ENCODE peak calls at places on chromosome 13, in ten cellular contexts. One of them, this sample, is unnamed.

GRCh38 chr13:44309771-44310767 is 63.6 kb upstream of the SERP2 start:
- DNase-seq in CD8-positive, alpha-beta T cell: no peak
- DNase-seq in activated CD8-positive, alpha-beta T cell treated with anti-CD3 and anti-CD28 coated beads for 36 hours: no peak
- DNase-seq in HFF-Myc: no peak
- DNase-seq in IMR-90: no peak
- DNase-seq in AG09309: no peak
- DNase-seq in activated B cell treated with CpG ODN at 0.5 μM for 24 hours: no peak
- DNase-seq in psoas muscle: peak
- DNase-seq in cardiac muscle cell: peak
- DNase-seq in body of pancreas: no peak
- DNase-seq in this sample: no peak

GRCh38 chr13:23980160-23980551 is 82.9 kb upstream of the C1QTNF9B start:
- DNase-seq in HFF-Myc: no peak
- DNase-seq in activated B cell treated with CpG ODN at 0.5 μM for 24 hours: peak
- DNase-seq in IMR-90: peak
- DNase-seq in CD8-positive, alpha-beta T cell: peak
- DNase-seq in AG09309: no peak
- DNase-seq in psoas muscle: peak
- DNase-seq in activated CD8-positive, alpha-beta T cell treated with anti-CD3 and anti-CD28 coated beads for 36 hours: peak
- DNase-seq in body of pancreas: peak
- DNase-seq in cardiac muscle cell: peak
- DNase-seq in this sample: peak

GRCh38 chr13:112903606-112904195 is 65.3 kb upstream of the MCF2L start:
- DNase-seq in psoas muscle: no peak
- DNase-seq in CD8-positive, alpha-beta T cell: no peak
- DNase-seq in activated B cell treated with CpG ODN at 0.5 μM for 24 hours: no peak
- DNase-seq in activated CD8-positive, alpha-beta T cell treated with anti-CD3 and anti-CD28 coated beads for 36 hours: no peak
- DNase-seq in AG09309: no peak
- DNase-seq in HFF-Myc: no peak
- DNase-seq in cardiac muscle cell: no peak
- DNase-seq in IMR-90: no peak
- DNase-seq in body of pancreas: no peak
- DNase-seq in this sample: no peak

GRCh38 chr13:63636231-63636993 is 2220.8 kb upstream of the PCDH20 start:
- DNase-seq in AG09309: no peak
- DNase-seq in CD8-positive, alpha-beta T cell: no peak
- DNase-seq in body of pancreas: peak
- DNase-seq in HFF-Myc: no peak
- DNase-seq in activated CD8-positive, alpha-beta T cell treated with anti-CD3 and anti-CD28 coated beads for 36 hours: no peak
- DNase-seq in IMR-90: no peak
- DNase-seq in cardiac muscle cell: no peak
- DNase-seq in activated B cell treated with CpG ODN at 0.5 μM for 24 hours: no peak
- DNase-seq in psoas muscle: no peak
- DNase-seq in this sample: no peak

GRCh38 chr13:105979586-105979985 is 555.9 kb downstream of the EFNB2 start:
- DNase-seq in activated CD8-positive, alpha-beta T cell treated with anti-CD3 and anti-CD28 coated beads for 36 hours: no peak
- DNase-seq in CD8-positive, alpha-beta T cell: no peak
- DNase-seq in cardiac muscle cell: peak
- DNase-seq in psoas muscle: no peak
- DNase-seq in AG09309: no peak
- DNase-seq in body of pancreas: peak
- DNase-seq in IMR-90: no peak
- DNase-seq in activated B cell treated with CpG ODN at 0.5 μM for 24 hours: no peak
- DNase-seq in HFF-Myc: no peak
- DNase-seq in this sample: no peak

GRCh38 chr13:41315466-41316047 is 4.5 kb downstream of the NAA16 start:
- DNase-seq in cardiac muscle cell: no peak
- DNase-seq in AG09309: peak
- DNase-seq in body of pancreas: no peak
- DNase-seq in CD8-positive, alpha-beta T cell: no peak
- DNase-seq in activated CD8-positive, alpha-beta T cell treated with anti-CD3 and anti-CD28 coated beads for 36 hours: peak
- DNase-seq in IMR-90: peak
- DNase-seq in HFF-Myc: no peak
- DNase-seq in psoas muscle: no peak
- DNase-seq in activated B cell treated with CpG ODN at 0.5 μM for 24 hours: no peak
- DNase-seq in this sample: no peak

GRCh38 chr13:111158136-111158805 is 43.2 kb downstream of the ARHGEF7 start:
- DNase-seq in activated CD8-positive, alpha-beta T cell treated with anti-CD3 and anti-CD28 coated beads for 36 hours: no peak
- DNase-seq in AG09309: no peak
- DNase-seq in body of pancreas: peak
- DNase-seq in cardiac muscle cell: no peak
- DNase-seq in psoas muscle: no peak
- DNase-seq in CD8-positive, alpha-beta T cell: no peak
- DNase-seq in IMR-90: no peak
- DNase-seq in HFF-Myc: no peak
- DNase-seq in activated B cell treated with CpG ODN at 0.5 μM for 24 hours: no peak
- DNase-seq in this sample: no peak

GRCh38 chr13:28494537-28494860 is 429 bp downstream of the FLT1 start:
- DNase-seq in cardiac muscle cell: no peak
- DNase-seq in activated CD8-positive, alpha-beta T cell treated with anti-CD3 and anti-CD28 coated beads for 36 hours: peak
- DNase-seq in CD8-positive, alpha-beta T cell: no peak
- DNase-seq in IMR-90: no peak
- DNase-seq in body of pancreas: no peak
- DNase-seq in HFF-Myc: no peak
- DNase-seq in AG09309: no peak
- DNase-seq in activated B cell treated with CpG ODN at 0.5 μM for 24 hours: peak
- DNase-seq in psoas muscle: no peak
- DNase-seq in this sample: no peak

GRCh38 chr13:112456138-112457056 is 80.2 kb downstream of the SPACA7 start:
- DNase-seq in CD8-positive, alpha-beta T cell: no peak
- DNase-seq in activated CD8-positive, alpha-beta T cell treated with anti-CD3 and anti-CD28 coated beads for 36 hours: no peak
- DNase-seq in HFF-Myc: no peak
- DNase-seq in IMR-90: no peak
- DNase-seq in body of pancreas: no peak
- DNase-seq in AG09309: no peak
- DNase-seq in psoas muscle: no peak
- DNase-seq in activated B cell treated with CpG ODN at 0.5 μM for 24 hours: no peak
- DNase-seq in cardiac muscle cell: no peak
- DNase-seq in this sample: no peak

GRCh38 chr13:110592670-110593069 is 22.7 kb upstream of the NAXD start:
- DNase-seq in HFF-Myc: no peak
- DNase-seq in CD8-positive, alpha-beta T cell: no peak
- DNase-seq in activated CD8-positive, alpha-beta T cell treated with anti-CD3 and anti-CD28 coated beads for 36 hours: no peak
- DNase-seq in psoas muscle: no peak
- DNase-seq in cardiac muscle cell: no peak
- DNase-seq in activated B cell treated with CpG ODN at 0.5 μM for 24 hours: no peak
- DNase-seq in AG09309: no peak
- DNase-seq in IMR-90: peak
- DNase-seq in body of pancreas: no peak
- DNase-seq in this sample: no peak

GRCh38 chr13:26280295-26280694 is 26.4 kb downstream of the CDK8 start:
- DNase-seq in HFF-Myc: no peak
- DNase-seq in psoas muscle: no peak
- DNase-seq in activated CD8-positive, alpha-beta T cell treated with anti-CD3 and anti-CD28 coated beads for 36 hours: no peak
- DNase-seq in CD8-positive, alpha-beta T cell: no peak
- DNase-seq in cardiac muscle cell: no peak
- DNase-seq in activated B cell treated with CpG ODN at 0.5 μM for 24 hours: no peak
- DNase-seq in body of pancreas: no peak
- DNase-seq in AG09309: peak
- DNase-seq in IMR-90: peak
- DNase-seq in this sample: no peak

GRCh38 chr13:109256866-109257760 is 529.3 kb downstream of the IRS2 start:
- DNase-seq in HFF-Myc: peak
- DNase-seq in CD8-positive, alpha-beta T cell: no peak
- DNase-seq in IMR-90: peak
- DNase-seq in AG09309: peak
- DNase-seq in activated CD8-positive, alpha-beta T cell treated with anti-CD3 and anti-CD28 coated beads for 36 hours: no peak
- DNase-seq in body of pancreas: peak
- DNase-seq in psoas muscle: no peak
- DNase-seq in activated B cell treated with CpG ODN at 0.5 μM for 24 hours: no peak
- DNase-seq in cardiac muscle cell: peak
- DNase-seq in this sample: no peak

GRCh38 chr13:74136089-74136658 is 2.0 kb upstream of the KLF12 start:
- DNase-seq in activated CD8-positive, alpha-beta T cell treated with anti-CD3 and anti-CD28 coated beads for 36 hours: peak
- DNase-seq in AG09309: no peak
- DNase-seq in IMR-90: peak
- DNase-seq in HFF-Myc: no peak
- DNase-seq in psoas muscle: peak
- DNase-seq in cardiac muscle cell: peak
- DNase-seq in body of pancreas: no peak
- DNase-seq in CD8-positive, alpha-beta T cell: no peak
- DNase-seq in activated B cell treated with CpG ODN at 0.5 μM for 24 hours: no peak
- DNase-seq in this sample: peak
- TF ChIP-seq CTCF in activated CD8-positive, alpha-beta T cell treated with anti-CD3 and anti-CD28 coated beads for 36 hours: no peak
- TF ChIP-seq CTCF in AG09309: no peak
- TF ChIP-seq CTCF in IMR-90: no peak
- TF ChIP-seq CTCF in HFF-Myc: no peak
- TF ChIP-seq CTCF in psoas muscle: no peak
- TF ChIP-seq CTCF in cardiac muscle cell: no peak
- TF ChIP-seq CTCF in body of pancreas: no peak
- TF ChIP-seq CTCF in CD8-positive, alpha-beta T cell: no peak
- TF ChIP-seq CTCF in activated B cell treated with CpG ODN at 0.5 μM for 24 hours: no peak
- TF ChIP-seq CTCF in this sample: no peak

GRCh38 chr13:52006491-52007245 is 4.6 kb downstream of the ATP7B start:
- DNase-seq in cardiac muscle cell: no peak
- DNase-seq in CD8-positive, alpha-beta T cell: no peak
- DNase-seq in psoas muscle: no peak
- DNase-seq in activated CD8-positive, alpha-beta T cell treated with anti-CD3 and anti-CD28 coated beads for 36 hours: no peak
- DNase-seq in AG09309: no peak
- DNase-seq in activated B cell treated with CpG ODN at 0.5 μM for 24 hours: no peak
- DNase-seq in body of pancreas: no peak
- DNase-seq in HFF-Myc: no peak
- DNase-seq in IMR-90: no peak
- DNase-seq in this sample: no peak

GRCh38 chr13:52009985-52010384 is 1.3 kb downstream of the ATP7B start:
- DNase-seq in IMR-90: no peak
- DNase-seq in body of pancreas: no peak
- DNase-seq in CD8-positive, alpha-beta T cell: no peak
- DNase-seq in psoas muscle: no peak
- DNase-seq in HFF-Myc: no peak
- DNase-seq in activated CD8-positive, alpha-beta T cell treated with anti-CD3 and anti-CD28 coated beads for 36 hours: no peak
- DNase-seq in AG09309: no peak
- DNase-seq in activated B cell treated with CpG ODN at 0.5 μM for 24 hours: no peak
- DNase-seq in cardiac muscle cell: no peak
- DNase-seq in this sample: no peak

GRCh38 chr13:52011690-52012511 is at the start of gene ALG11:
- DNase-seq in IMR-90: peak
- DNase-seq in HFF-Myc: peak
- DNase-seq in cardiac muscle cell: peak
- DNase-seq in AG09309: peak
- DNase-seq in psoas muscle: peak
- DNase-seq in activated B cell treated with CpG ODN at 0.5 μM for 24 hours: peak
- DNase-seq in body of pancreas: peak
- DNase-seq in activated CD8-positive, alpha-beta T cell treated with anti-CD3 and anti-CD28 coated beads for 36 hours: peak
- DNase-seq in CD8-positive, alpha-beta T cell: peak
- DNase-seq in this sample: peak

GRCh38 chr13:52012512-52012836 is 276 bp downstream of the ALG11 start:
- DNase-seq in psoas muscle: no peak
- DNase-seq in IMR-90: no peak
- DNase-seq in CD8-positive, alpha-beta T cell: no peak
- DNase-seq in body of pancreas: no peak
- DNase-seq in AG09309: no peak
- DNase-seq in activated B cell treated with CpG ODN at 0.5 μM for 24 hours: no peak
- DNase-seq in HFF-Myc: no peak
- DNase-seq in activated CD8-positive, alpha-beta T cell treated with anti-CD3 and anti-CD28 coated beads for 36 hours: no peak
- DNase-seq in cardiac muscle cell: no peak
- DNase-seq in this sample: no peak

DNA sequence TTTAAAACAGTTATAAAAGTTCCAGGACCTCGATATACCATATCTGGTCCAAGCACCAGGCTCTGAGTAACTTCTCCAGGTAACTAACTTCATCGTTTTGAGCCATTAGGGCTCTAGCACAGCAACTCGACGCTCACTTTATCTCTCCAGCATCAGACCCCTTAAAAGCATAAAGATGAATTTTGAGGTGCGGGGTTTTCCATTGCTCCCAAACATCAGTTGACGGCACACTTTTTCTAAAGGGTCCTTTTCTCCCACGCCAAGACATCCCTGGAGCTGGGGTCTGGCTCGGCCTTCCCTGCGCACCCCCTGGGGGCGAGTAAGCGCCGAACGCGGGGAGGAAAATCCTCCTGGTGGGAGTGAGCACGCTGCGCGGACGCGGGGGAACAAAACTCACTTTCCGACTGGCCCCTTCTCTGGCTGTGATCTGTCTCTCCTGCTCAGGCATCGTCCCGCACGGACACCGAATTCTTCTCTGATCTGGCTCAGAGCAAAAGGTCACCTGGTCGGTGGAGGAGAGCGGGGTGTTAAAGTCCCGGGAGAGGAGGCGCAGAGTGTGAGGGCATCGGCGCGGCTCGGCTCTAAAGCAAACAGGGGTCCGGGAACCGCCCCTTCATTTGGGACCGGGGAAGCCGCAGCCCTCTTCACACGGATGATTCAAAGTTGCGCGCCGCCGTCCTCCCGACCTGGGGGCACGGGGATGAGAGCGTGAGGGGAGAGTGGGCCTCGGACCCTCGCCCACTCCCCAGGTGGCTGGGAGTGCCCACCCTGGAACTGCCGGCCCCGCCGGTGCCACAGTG is at the start of gene ATP7B:
- DNase-seq in activated B cell treated with CpG ODN at 0.5 μM for 24 hours: no peak
- DNase-seq in HFF-Myc: no peak
- DNase-seq in body of pancreas: no peak
- DNase-seq in psoas muscle: peak
- DNase-seq in cardiac muscle cell: peak
- DNase-seq in IMR-90: no peak
- DNase-seq in activated CD8-positive, alpha-beta T cell treated with anti-CD3 and anti-CD28 coated beads for 36 hours: peak
- DNase-seq in CD8-positive, alpha-beta T cell: peak
- DNase-seq in AG09309: no peak
- DNase-seq in this sample: peak
- TF ChIP-seq CTCF in activated B cell treated with CpG ODN at 0.5 μM for 24 hours: no peak
- TF ChIP-seq CTCF in HFF-Myc: no peak
- TF ChIP-seq CTCF in body of pancreas: peak
- TF ChIP-seq CTCF in psoas muscle: peak
- TF ChIP-seq CTCF in cardiac muscle cell: no peak
- TF ChIP-seq CTCF in IMR-90: peak
- TF ChIP-seq CTCF in activated CD8-positive, alpha-beta T cell treated with anti-CD3 and anti-CD28 coated beads for 36 hours: no peak
- TF ChIP-seq CTCF in CD8-positive, alpha-beta T cell: no peak
- TF ChIP-seq CTCF in AG09309: peak
- TF ChIP-seq CTCF in this sample: no peak

DNA sequence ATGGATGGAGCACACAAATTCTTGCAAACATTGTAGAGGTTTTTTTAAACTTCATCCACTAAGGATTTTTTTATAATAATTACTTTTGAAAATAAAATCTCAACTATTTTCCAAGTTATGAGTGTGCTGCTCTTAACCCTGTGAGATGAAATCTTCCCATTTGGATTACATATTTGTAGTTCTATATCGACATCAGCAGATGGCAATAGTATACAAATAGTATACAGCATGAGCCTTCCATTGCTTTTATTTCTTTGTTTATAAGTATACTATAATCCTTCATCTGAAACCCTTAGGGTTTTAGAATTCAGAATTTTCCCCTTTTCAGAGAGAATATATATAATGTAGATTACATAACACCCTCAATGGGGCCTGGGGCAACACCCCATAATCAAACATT is 70.5 kb downstream of the GJA3 start:
- DNase-seq in CD8-positive, alpha-beta T cell: no peak
- DNase-seq in cardiac muscle cell: no peak
- DNase-seq in activated CD8-positive, alpha-beta T cell treated with anti-CD3 and anti-CD28 coated beads for 36 hours: no peak
- DNase-seq in AG09309: no peak
- DNase-seq in IMR-90: no peak
- DNase-seq in activated B cell treated with CpG ODN at 0.5 μM for 24 hours: no peak
- DNase-seq in psoas muscle: no peak
- DNase-seq in HFF-Myc: no peak
- DNase-seq in body of pancreas: no peak
- DNase-seq in this sample: no peak
- TF ChIP-seq CTCF in CD8-positive, alpha-beta T cell: peak
- TF ChIP-seq CTCF in cardiac muscle cell: peak
- TF ChIP-seq CTCF in activated CD8-positive, alpha-beta T cell treated with anti-CD3 and anti-CD28 coated beads for 36 hours: no peak
- TF ChIP-seq CTCF in AG09309: peak
- TF ChIP-seq CTCF in IMR-90: peak
- TF ChIP-seq CTCF in activated B cell treated with CpG ODN at 0.5 μM for 24 hours: no peak
- TF ChIP-seq CTCF in psoas muscle: no peak
- TF ChIP-seq CTCF in HFF-Myc: no peak
- TF ChIP-seq CTCF in body of pancreas: peak
- TF ChIP-seq CTCF in this sample: no peak

GRCh38 chr13:39777527-39778061 is 122.1 kb downstream of the COG6 start:
- DNase-seq in activated B cell treated with CpG ODN at 0.5 μM for 24 hours: no peak
- DNase-seq in AG09309: peak
- DNase-seq in body of pancreas: no peak
- DNase-seq in cardiac muscle cell: no peak
- DNase-seq in IMR-90: peak
- DNase-seq in activated CD8-positive, alpha-beta T cell treated with anti-CD3 and anti-CD28 coated beads for 36 hours: peak
- DNase-seq in HFF-Myc: peak
- DNase-seq in CD8-positive, alpha-beta T cell: no peak
- DNase-seq in psoas muscle: no peak
- DNase-seq in this sample: no peak
- TF ChIP-seq CTCF in activated B cell treated with CpG ODN at 0.5 μM for 24 hours: no peak
- TF ChIP-seq CTCF in AG09309: peak
- TF ChIP-seq CTCF in body of pancreas: peak
- TF ChIP-seq CTCF in cardiac muscle cell: peak
- TF ChIP-seq CTCF in IMR-90: peak
- TF ChIP-seq CTCF in activated CD8-positive, alpha-beta T cell treated with anti-CD3 and anti-CD28 coated beads for 36 hours: peak
- TF ChIP-seq CTCF in HFF-Myc: peak
- TF ChIP-seq CTCF in CD8-positive, alpha-beta T cell: no peak
- TF ChIP-seq CTCF in psoas muscle: no peak
- TF ChIP-seq CTCF in this sample: no peak